ENCODE peak calls at places on chromosome 12, in nine cellular contexts. C, J, Y, N, M, K, P, X and U are unnamed samples. For H3K4me1, the result is how much of the 10 kb centered on the place peaks cover.

GRCh38 chr12:78470354-78471195 is 394.0 kb upstream of the SYT1 start:
- DNase-seq in C (peak), J (no peak), Y (peak), N (peak), M (no peak), K (peak), P (no peak), X (no peak), U (peak)

GRCh38 chr12:53870122-53870521 is 68.5 kb upstream of the HOXC13 start:
- DNase-seq in C (no peak), J (no peak), Y (no peak), N (no peak), M (no peak), K (no peak), P (no peak), X (no peak), U (no peak)

GRCh38 chr12:113058553-113058952 is 2.0 kb downstream of the DTX1 start:
- DNase-seq in C (no peak), J (no peak), Y (no peak), N (no peak), M (no peak), K (no peak), P (no peak), X (no peak), U (no peak)

GRCh38 chr12:124732275-124733075 is 131.2 kb downstream of the SCARB1 start:
- DNase-seq in C (no peak), J (no peak), Y (no peak), N (no peak), M (no peak), K (no peak), P (no peak), X (no peak), U (no peak)

GRCh38 chr12:87085286-87085685 is 829.1 kb upstream of the MGAT4C start:
- DNase-seq in C (no peak), J (no peak), Y (no peak), N (no peak), M (no peak), K (no peak), P (no peak), X (no peak), U (no peak)

GRCh38 chr12:71158361-71158882 is 623 bp upstream of the TSPAN8 start:
- DNase-seq in C (no peak), J (no peak), Y (no peak), N (peak), M (no peak), K (no peak), P (no peak), X (no peak), U (no peak)

GRCh38 chr12:96985515-96986362 is 78.7 kb downstream of the NEDD1 start:
- DNase-seq in C (no peak), J (peak), Y (peak), N (peak), M (no peak), K (peak), P (no peak), X (peak), U (peak)

GRCh38 chr12:49089831-49090773 is 4.5 kb downstream of the DHH start:
- DNase-seq in C (peak), J (no peak), Y (no peak), N (no peak), M (peak), K (no peak), P (peak), X (peak), U (peak)

GRCh38 chr12:70835948-70836347 is 84.6 kb downstream of the PTPRR start:
- DNase-seq in C (no peak), J (no peak), Y (no peak), N (no peak), M (no peak), K (no peak), P (no peak), X (no peak), U (no peak)

GRCh38 chr12:133105620-133106019 is 24.5 kb downstream of the ZNF891 start:
- DNase-seq in C (no peak), J (no peak), Y (no peak), N (no peak), M (no peak), K (no peak), P (no peak), X (no peak), U (no peak)

GRCh38 chr12:110100315-110100970 is 23.7 kb upstream of the IFT81 start:
- DNase-seq in C (peak), J (no peak), Y (peak), N (peak), M (peak), K (peak), P (peak), X (peak), U (peak)

GRCh38 chr12:80101126-80101525 is 1.8 kb downstream of the OTOGL start:
- DNase-seq in C (no peak), J (no peak), Y (no peak), N (no peak), M (no peak), K (no peak), P (no peak), X (no peak), U (no peak)

GRCh38 chr12:38587594-38587993 is 271.0 kb downstream of the ALG10B start:
- DNase-seq in C (no peak), J (no peak), Y (no peak), N (no peak), M (no peak), K (no peak), P (no peak), X (no peak), U (no peak)

GRCh38 chr12:124906606-124907261 is 7.7 kb downstream of the UBC start:
- DNase-seq in C (peak), J (no peak), Y (peak), N (peak), M (peak), K (peak), P (peak), X (peak), U (no peak)

GRCh38 chr12:131164096-131164872 is 210.6 kb downstream of the ADGRD1 start:
- DNase-seq in C (no peak), J (no peak), Y (peak), N (no peak), M (no peak), K (no peak), P (no peak), X (no peak), U (no peak)

GRCh38 chr12:22287776-22288621 is 46.5 kb downstream of the ST8SIA1 start:
- DNase-seq in C (peak), J (no peak), Y (no peak), N (no peak), M (no peak), K (no peak), P (no peak), X (no peak), U (no peak)

GRCh38 chr12:46361667-46362034 is 10.9 kb downstream of the SLC38A2 start:
- DNase-seq in C (no peak), J (no peak), Y (no peak), N (no peak), M (no peak), K (no peak), P (no peak), X (no peak), U (no peak)

GRCh38 chr12:2335109-2335508 is 282.3 kb downstream of the CACNA1C start:
- DNase-seq in C (no peak), J (no peak), Y (no peak), N (no peak), M (no peak), K (no peak), P (no peak), X (no peak), U (no peak)

GRCh38 chr12:9751204-9752144 is 9.2 kb downstream of the CD69 start:
- DNase-seq in C (peak), J (no peak), Y (peak), N (no peak), M (no peak), K (peak), P (no peak), X (no peak), U (no peak)

GRCh38 chr12:6337958-6338406 is 3.9 kb downstream of the TNFRSF1A start:
- DNase-seq in C (no peak), J (no peak), Y (no peak), N (no peak), M (no peak), K (no peak), P (peak), X (no peak), U (no peak)

GRCh38 chr12:6335451-6336078 is 6.3 kb downstream of the TNFRSF1A start:
- DNase-seq in C (peak), J (peak), Y (no peak), N (peak), M (peak), K (peak), P (peak), X (peak), U (peak)

GRCh38 chr12:6338955-6339761 is 2.7 kb downstream of the TNFRSF1A start:
- DNase-seq in C (no peak), J (no peak), Y (no peak), N (no peak), M (no peak), K (no peak), P (no peak), X (no peak), U (no peak)

GRCh38 chr12:6336079-6336858 is 5.6 kb downstream of the TNFRSF1A start:
- DNase-seq in C (peak), J (peak), Y (peak), N (peak), M (peak), K (peak), P (peak), X (peak), U (peak)

DNA sequence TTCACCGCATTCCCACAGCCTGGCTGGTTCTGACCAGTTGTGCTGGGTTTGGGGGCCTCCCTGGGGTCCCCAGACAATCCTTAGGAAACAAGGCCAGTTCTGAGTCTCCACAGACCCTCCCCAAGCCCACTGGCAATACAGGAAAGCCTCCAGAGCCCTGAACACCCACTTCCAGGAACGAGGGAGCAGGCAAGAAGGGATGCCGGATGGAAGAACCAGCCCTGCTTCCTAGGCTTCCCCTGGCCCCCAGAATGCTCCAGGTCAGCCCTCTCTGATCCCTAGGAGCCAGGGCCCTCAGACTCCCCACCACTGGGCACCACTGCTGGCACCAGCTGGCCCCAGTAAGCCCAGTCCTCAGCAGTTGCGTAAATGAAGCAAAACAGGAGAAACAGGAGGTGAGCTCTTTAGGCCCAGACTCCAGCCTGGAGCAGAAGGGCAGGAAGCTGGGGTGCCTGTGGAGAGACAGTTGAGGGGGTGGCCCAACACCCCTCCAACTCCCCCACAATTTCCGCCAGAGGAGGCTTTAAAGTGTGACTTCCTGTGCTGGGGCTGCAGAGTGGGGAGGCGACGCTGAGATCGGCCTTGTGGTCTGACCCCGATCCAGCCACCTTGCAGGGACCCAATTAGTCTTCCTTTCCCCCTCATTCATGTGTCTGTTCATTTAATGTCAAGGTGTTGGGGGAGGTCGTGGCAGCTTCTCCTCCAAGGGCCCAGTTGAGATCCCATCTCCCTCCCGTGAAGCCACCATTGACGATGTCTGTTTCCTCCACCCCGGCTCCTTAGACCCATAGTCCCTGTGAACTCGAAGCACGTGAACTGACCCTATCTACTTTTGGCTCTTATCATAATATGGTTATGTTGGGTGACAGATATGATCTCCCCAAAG is 4.8 kb downstream of the TNFRSF1A start:
- DNase-seq in C (no peak), J (no peak), Y (no peak), N (peak), M (no peak), K (no peak), P (peak), X (no peak), U (no peak)
- TF ChIP-seq POLR2A in C (no peak), J (no peak), Y (no peak), N (no peak), M (no peak), K (no peak), P (no peak), X (no peak), U (no peak)

GRCh38 chr12:64673490-64674169 is 63.3 kb downstream of the RASSF3 start:
- DNase-seq in C (peak), J (no peak), Y (no peak), N (no peak), M (no peak), K (no peak), P (peak), X (no peak), U (no peak)

GRCh38 chr12:64671682-64672081 is 61.4 kb downstream of the RASSF3 start:
- DNase-seq in C (no peak), J (no peak), Y (no peak), N (no peak), M (no peak), K (no peak), P (no peak), X (no peak), U (no peak)

GRCh38 chr12:64670856-64671639 is 60.8 kb downstream of the RASSF3 start:
- DNase-seq in C (peak), J (no peak), Y (peak), N (peak), M (no peak), K (no peak), P (peak), X (peak), U (no peak)

GRCh38 chr12:64674367-64674922 is 64.2 kb downstream of the RASSF3 start:
- DNase-seq in C (no peak), J (no peak), Y (no peak), N (no peak), M (no peak), K (no peak), P (no peak), X (no peak), U (no peak)

GRCh38 chr12:64672925-64673409 is 62.7 kb downstream of the RASSF3 start:
- DNase-seq in C (peak), J (peak), Y (peak), N (peak), M (peak), K (no peak), P (peak), X (peak), U (peak)
- H3K4me1 ChIP-seq in C (under half), J (under half), Y (half or more), N (half or more), M (half or more), K (half or more), P (under half), X (half or more), U (half or more)

DNA sequence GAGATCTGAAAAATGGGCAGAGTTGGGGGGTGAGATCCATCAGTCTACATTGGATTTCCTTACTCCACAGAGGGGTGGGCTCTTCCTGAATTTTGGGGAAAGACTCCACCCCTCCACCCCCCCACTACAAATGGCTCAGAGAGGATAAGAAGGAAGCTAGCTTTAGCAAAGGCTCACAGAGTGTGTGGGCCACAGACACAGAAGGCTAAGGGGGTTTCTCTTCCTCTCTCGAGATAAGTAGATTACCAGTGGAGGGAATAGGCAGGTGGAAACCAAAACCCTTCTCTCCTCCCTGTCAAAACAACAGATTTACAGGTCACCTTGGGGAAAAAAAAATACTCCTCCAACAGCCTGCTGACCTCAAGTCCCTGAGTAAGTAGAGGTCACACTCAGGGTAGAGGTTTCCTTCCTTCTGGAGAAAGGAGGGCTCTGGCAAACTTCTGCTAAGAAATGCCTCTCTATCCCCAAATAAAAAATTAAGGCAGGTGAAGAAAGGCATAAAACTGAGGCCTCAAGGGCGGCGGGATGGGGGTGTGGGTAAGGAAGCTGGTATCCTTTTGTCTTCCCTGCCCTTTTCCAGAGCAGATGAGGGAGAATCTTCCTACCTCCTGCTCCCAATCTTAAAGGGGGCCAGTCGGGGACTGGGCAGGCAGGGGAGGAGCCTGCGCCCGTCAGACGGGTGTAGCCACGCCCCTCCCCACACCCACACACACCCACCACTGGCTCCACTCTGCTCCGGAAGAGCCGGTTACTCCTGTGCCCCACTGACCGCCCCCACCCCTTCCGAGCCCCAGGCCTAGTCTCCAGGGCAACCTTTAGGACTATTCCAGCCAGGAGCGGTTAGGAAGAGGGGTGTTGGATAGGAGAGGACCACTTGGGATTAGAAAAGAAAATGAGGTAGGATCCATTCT is 1.9 kb upstream of the BAZ2A start:
- DNase-seq in C (peak), J (peak), Y (no peak), N (peak), M (peak), K (peak), P (peak), X (peak), U (peak)
- TF ChIP-seq POLR2A in C (no peak), J (no peak), Y (no peak), N (no peak), M (no peak), K (no peak), P (no peak), X (no peak), U (no peak)

GRCh38 chr12:104669851-104670337 is 213.1 kb downstream of the CHST11 start:
- DNase-seq in C (peak), J (no peak), Y (no peak), N (peak), M (peak), K (no peak), P (peak), X (peak), U (no peak)
- H3K4me1 ChIP-seq in C (under half), J (under half), Y (under half), N (half or more), M (half or more), K (half or more), P (under half), X (half or more), U (half or more)

DNA sequence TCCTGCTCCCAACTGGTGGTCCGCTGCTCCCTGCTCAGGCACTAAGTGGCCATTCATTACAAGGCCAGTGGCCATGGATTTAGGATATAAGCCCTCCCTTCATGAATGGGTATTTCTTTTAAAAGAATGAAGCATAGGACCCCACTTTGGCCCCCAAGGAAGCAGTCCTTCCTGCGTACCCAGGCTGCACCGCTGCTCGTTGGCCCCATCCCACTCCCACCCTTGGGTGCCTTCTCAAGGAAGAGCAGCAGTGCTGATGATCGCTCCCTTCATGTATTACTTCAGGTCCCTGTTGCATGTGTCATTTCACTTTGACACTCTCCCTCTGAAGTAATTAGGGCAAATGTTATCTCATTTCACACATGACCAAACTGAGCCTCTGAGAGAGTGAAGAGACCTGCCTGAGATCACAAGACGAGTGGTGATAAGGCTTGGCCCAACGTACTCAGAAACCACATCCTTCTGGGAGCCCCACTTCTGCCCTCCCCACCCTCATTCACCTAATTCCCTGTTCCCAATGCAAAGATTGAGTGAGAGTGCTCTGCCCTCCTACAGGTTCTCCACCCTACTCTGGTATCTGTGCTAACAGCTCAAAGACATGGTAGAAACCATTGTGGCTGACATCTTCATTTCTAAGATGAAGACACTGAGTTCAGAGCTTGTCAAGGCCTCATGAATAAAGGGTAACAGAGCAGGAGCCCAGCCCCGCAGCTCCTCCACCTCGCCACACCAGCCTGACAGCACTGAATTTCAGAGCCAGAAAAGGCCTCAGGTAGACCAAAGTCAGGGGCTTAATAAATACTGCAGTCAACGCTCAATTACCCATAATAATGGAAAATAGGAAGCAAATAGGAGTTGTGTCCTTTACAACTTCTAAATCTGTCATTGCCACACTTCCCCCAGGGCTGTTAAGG is 10.3 kb upstream of the KRT2 start:
- DNase-seq in C (no peak), J (no peak), Y (no peak), N (no peak), M (no peak), K (no peak), P (no peak), X (no peak), U (no peak)
- TF ChIP-seq POLR2A in C (no peak), J (no peak), Y (no peak), N (no peak), M (no peak), K (no peak), P (no peak), X (no peak), U (no peak)

DNA sequence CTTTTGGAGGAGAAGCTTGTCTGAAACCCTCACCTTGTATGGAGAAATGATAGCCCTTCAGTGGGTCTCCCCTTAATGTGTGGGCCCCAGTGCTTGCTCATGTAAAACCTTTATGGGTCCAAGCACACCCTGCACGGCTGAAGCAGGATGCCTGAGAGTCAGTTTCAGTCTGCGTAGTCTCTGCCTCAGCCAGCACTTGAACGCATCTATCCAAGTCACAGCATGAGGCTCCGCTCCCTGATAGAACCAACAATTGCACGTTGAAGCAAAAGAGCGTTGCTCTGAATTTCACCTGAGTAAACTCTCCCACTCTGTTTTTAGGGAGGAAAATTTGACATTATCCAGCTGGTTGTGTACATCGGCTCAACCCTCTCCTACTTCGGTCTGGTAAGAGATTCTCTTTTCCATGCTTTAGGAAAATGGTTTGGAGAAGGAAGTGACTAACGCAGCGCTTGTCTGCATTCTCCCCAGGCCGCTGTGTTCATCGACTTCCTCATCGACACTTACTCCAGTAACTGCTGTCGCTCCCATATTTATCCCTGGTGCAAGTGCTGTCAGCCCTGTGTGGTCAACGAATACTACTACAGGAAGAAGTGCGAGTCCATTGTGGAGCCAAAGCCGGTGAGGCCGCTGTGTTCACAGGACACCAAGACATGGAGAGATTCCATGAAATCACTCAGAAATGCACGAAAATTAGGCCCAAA is 33.0 kb upstream of the P2RX4 start:
- DNase-seq in C (no peak), J (no peak), Y (no peak), N (no peak), M (no peak), K (no peak), P (no peak), X (no peak), U (peak)
- H3K4me1 ChIP-seq in C (under half), J (under half), Y (under half), N (under half), M (under half), K (under half), P (under half), X (under half), U (under half)